ENCODE peak calls at places on chromosomes 6 and 20, in eight cellular contexts. K is H7, C is right atrium auricular region, H is tibial artery, Z is GM23248, X is neural progenitor cell, L is fibroblast of pulmonary artery, W is left lung. N is an unnamed sample.

GRCh38 chr6:44122821-44123220 is 4.4 kb downstream of the MRPL14 start:
- DNase-seq in K (no peak), C (no peak), H (no peak), Z (peak), X (no peak), L (peak), W (no peak), N (no peak)

GRCh38 chr20:61597996-61598395 is 345.9 kb downstream of the CDH4 start:
- DNase-seq in K (no peak), C (no peak), H (no peak), Z (no peak), X (no peak), L (no peak), W (no peak), N (no peak)

GRCh38 chr6:116409756-116410155 is 39.0 kb downstream of the DSE start:
- DNase-seq in K (no peak), C (no peak), H (no peak), Z (no peak), X (no peak), L (no peak), W (no peak), N (no peak)

GRCh38 chr20:59599941-59600340 is 4.4 kb upstream of the PHACTR3 start:
- DNase-seq in K (no peak), C (no peak), H (no peak), Z (no peak), X (no peak), L (no peak), W (no peak), N (no peak)

GRCh38 chr6:37663016-37663810 is 34.5 kb downstream of the MDGA1 start:
- DNase-seq in K (no peak), C (no peak), H (no peak), Z (peak), X (no peak), L (peak), W (no peak), N (no peak)

GRCh38 chr20:4932061-4932460 is 69.2 kb downstream of the SLC23A2 start:
- DNase-seq in K (no peak), C (no peak), H (no peak), Z (peak), X (no peak), L (no peak), W (no peak), N (no peak)

GRCh38 chr6:125095501-125096301 is 57.9 kb upstream of the TPD52L1 start:
- DNase-seq in K (no peak), C (no peak), H (no peak), Z (peak), X (no peak), L (peak), W (no peak), N (peak)

GRCh38 chr20:47220161-47220582 is 136.3 kb downstream of the ZMYND8 start:
- DNase-seq in K (peak), C (no peak), H (no peak), Z (peak), X (peak), L (peak), W (no peak), N (no peak)

GRCh38 chr20:45469336-45470261 is at the start of gene WFDC2:
- DNase-seq in K (peak), C (no peak), H (no peak), Z (no peak), X (peak), L (no peak), W (peak), N (no peak)

GRCh38 chr20:14093652-14094051 is 98.3 kb downstream of the MACROD2 start:
- DNase-seq in K (no peak), C (no peak), H (no peak), Z (no peak), X (no peak), L (no peak), W (no peak), N (no peak)

GRCh38 chr20:8756410-8756809 is 312.5 kb upstream of the PLCB4 start:
- DNase-seq in K (no peak), C (no peak), H (no peak), Z (peak), X (no peak), L (peak), W (no peak), N (peak)

GRCh38 chr20:25399038-25399430 is 8.4 kb upstream of the ABHD12 start:
- DNase-seq in K (peak), C (no peak), H (peak), Z (peak), X (peak), L (peak), W (no peak), N (peak)

GRCh38 chr6:107740496-107741190 is 83.5 kb downstream of the SCML4 start:
- DNase-seq in K (no peak), C (no peak), H (no peak), Z (peak), X (no peak), L (no peak), W (no peak), N (no peak)

GRCh38 chr6:167098825-167099225 is 24.1 kb upstream of the CCR6 start:
- DNase-seq in K (no peak), C (no peak), H (no peak), Z (no peak), X (no peak), L (no peak), W (no peak), N (no peak)

GRCh38 chr6:107489636-107490567 is at the start of gene SOBP:
- DNase-seq in K (peak), C (peak), H (peak), Z (peak), X (peak), L (peak), W (peak), N (no peak)

GRCh38 chr6:35359744-35360348 is 17.5 kb downstream of the PPARD start:
- DNase-seq in K (no peak), C (no peak), H (no peak), Z (peak), X (peak), L (peak), W (no peak), N (peak)

GRCh38 chr20:64053841-64054661 is 4.6 kb upstream of the SOX18 start:
- DNase-seq in K (peak), C (peak), H (no peak), Z (no peak), X (peak), L (peak), W (no peak), N (no peak)

DNA sequence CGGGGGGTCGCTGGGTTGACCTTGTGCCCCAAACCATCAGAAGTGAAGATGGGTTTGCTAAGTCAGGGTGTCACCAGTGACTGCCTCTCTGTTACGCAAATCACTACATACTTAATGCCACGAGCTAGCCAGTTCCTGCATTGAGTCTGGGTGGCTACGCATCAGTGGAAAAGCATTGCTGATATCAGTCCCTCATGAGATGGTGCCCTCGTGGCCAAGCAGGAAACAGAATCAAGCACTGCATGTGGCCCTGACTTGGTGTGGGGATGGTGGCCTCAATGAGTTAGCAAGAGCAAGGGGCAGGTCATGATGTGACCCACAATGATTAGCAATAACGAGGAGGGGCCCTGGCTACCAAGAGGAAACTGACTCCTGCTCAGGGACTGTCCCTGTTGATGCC is 51.7 kb upstream of the FNDC1 start:
- DNase-seq in K (no peak), C (no peak), H (no peak), Z (peak), X (no peak), L (no peak), W (no peak), N (no peak)
- H3K4me3 ChIP-seq in K (no peak), C (no peak), H (no peak), Z (no peak), X (no peak), L (no peak), W (no peak), N (no peak)

DNA sequence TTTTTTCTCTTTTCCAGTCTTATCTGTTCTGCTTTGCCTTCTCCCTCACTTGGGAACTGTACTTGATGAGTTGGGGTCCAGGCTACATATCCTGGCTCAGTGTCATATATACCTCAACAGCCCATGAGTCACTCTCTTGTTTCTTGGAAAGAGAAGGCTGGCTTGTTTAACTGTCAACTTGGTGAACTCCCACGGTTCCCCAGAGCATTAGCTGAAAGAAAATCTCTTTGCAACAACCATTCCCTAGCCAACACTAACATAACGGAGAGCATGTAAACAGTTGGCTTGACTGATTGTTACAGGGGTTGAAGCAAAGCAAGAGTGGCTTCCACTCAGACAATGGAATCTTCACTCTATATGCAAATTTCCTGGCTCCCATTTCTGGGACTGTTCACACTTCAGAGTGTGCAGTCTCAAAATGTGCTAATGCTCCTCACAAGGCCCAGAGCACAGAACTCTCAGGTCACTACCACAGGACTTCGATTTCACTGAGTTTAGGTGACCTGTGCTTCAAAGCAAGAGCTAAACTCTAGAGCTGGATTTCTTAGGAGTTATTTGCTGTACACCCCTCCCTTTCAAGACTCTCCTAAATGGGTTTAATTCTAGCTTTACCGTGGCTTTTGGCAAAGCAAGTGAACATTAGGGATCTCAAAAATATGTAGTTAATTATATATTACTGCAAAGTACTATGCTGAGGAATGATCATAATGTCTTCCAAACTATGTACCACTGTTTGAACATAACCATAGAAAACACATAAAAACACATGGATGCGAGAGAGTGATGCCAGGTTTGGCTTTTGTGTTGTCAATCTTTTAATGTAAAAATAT is 609.8 kb downstream of the RFPL4B start:
- DNase-seq in K (no peak), C (no peak), H (no peak), Z (peak), X (no peak), L (peak), W (no peak), N (peak)
- H3K4me3 ChIP-seq in K (no peak), C (no peak), H (no peak), Z (no peak), X (no peak), L (no peak), W (no peak), N (no peak)

GRCh38 chr6:160347259-160348208 is 644 bp upstream of the SLC22A3 start:
- DNase-seq in K (peak), C (no peak), H (no peak), Z (no peak), X (no peak), L (no peak), W (peak), N (no peak)
- H3K4me3 ChIP-seq in K (peak), C (no peak), H (peak), Z (no peak), X (peak), L (no peak), W (peak), N (peak)

GRCh38 chr6:168711049-168711640 is 270.2 kb downstream of the SMOC2 start:
- DNase-seq in K (peak), C (no peak), H (no peak), Z (peak), X (no peak), L (no peak), W (no peak), N (no peak)
- H3K4me3 ChIP-seq in K (no peak), C (no peak), H (no peak), Z (no peak), X (no peak), L (no peak), W (no peak), N (no peak)

GRCh38 chr6:131003419-131004386 is 59.3 kb downstream of the EPB41L2 start:
- DNase-seq in K (peak), C (no peak), H (no peak), Z (no peak), X (peak), L (no peak), W (no peak), N (no peak)

GRCh38 chr6:131000544-131000943 is 62.5 kb downstream of the EPB41L2 start:
- DNase-seq in K (no peak), C (no peak), H (no peak), Z (no peak), X (peak), L (no peak), W (no peak), N (no peak)

GRCh38 chr6:131001945-131002661 is 60.9 kb downstream of the EPB41L2 start:
- DNase-seq in K (no peak), C (no peak), H (no peak), Z (no peak), X (no peak), L (peak), W (no peak), N (no peak)

GRCh38 chr6:131004387-131004755 is 58.7 kb downstream of the EPB41L2 start:
- DNase-seq in K (no peak), C (no peak), H (no peak), Z (no peak), X (no peak), L (no peak), W (no peak), N (no peak)

GRCh38 chr6:131001113-131001776 is 61.8 kb downstream of the EPB41L2 start:
- DNase-seq in K (no peak), C (no peak), H (no peak), Z (no peak), X (no peak), L (no peak), W (no peak), N (no peak)
- H3K4me3 ChIP-seq in K (no peak), C (no peak), H (peak), Z (no peak), X (no peak), L (peak), W (no peak), N (no peak)

GRCh38 chr20:50340586-50340985 is 150.0 kb downstream of the CEBPB start:
- DNase-seq in K (no peak), C (no peak), H (no peak), Z (no peak), X (no peak), L (no peak), W (no peak), N (no peak)
- H3K4me3 ChIP-seq in K (no peak), C (no peak), H (no peak), Z (no peak), X (no peak), L (no peak), W (no peak), N (no peak)

GRCh38 chr20:50992733-50993457 is 30.0 kb downstream of the KCNG1 start:
- DNase-seq in K (peak), C (no peak), H (no peak), Z (peak), X (peak), L (peak), W (no peak), N (no peak)

GRCh38 chr20:50987493-50988210 is 29.0 kb downstream of the MOCS3 start:
- DNase-seq in K (peak), C (peak), H (peak), Z (peak), X (peak), L (peak), W (no peak), N (peak)

GRCh38 chr20:50991076-50991475 is 31.8 kb downstream of the KCNG1 start:
- DNase-seq in K (no peak), C (no peak), H (no peak), Z (peak), X (no peak), L (no peak), W (no peak), N (no peak)

GRCh38 chr20:50995506-50995905 is 27.4 kb downstream of the KCNG1 start:
- DNase-seq in K (no peak), C (no peak), H (no peak), Z (peak), X (no peak), L (peak), W (no peak), N (no peak)

DNA sequence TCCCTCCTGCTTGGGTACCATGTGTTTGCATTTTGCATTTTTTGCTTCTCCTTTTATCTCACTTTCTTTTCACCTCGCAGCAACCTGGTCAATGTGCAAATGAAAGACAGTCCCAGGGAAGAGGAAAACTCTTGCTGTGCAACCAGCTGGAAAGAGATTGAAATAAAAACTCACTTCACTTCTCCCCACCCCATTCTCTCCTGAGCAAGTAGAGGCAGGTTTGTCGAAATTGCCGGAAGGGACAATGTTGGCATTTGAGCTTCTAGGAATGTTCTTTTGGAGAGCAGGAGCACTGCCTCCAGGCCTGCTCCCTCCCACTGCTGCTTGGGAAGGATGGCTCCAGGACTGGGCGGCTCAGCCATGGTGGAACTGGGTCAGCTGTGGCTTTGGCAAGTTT is 30.6 kb downstream of the KCNG1 start:
- DNase-seq in K (peak), C (no peak), H (no peak), Z (no peak), X (no peak), L (no peak), W (no peak), N (no peak)
- H3K4me3 ChIP-seq in K (no peak), C (no peak), H (no peak), Z (no peak), X (no peak), L (no peak), W (no peak), N (no peak)